ENCODE peak calls at places on chromosomes 2 and 18, in nine cellular contexts. H is kidney epithelial cell, O is PC-3, A is upper lobe of right lung, S is cardiac muscle cell, M is fibroblast of the aortic adventitia, K is mesendoderm, G is astrocyte of the spinal cord, Y is GM12865. X is an unnamed sample.

GRCh38 chr2:116510117-116510671 is 1304.3 kb upstream of the DDX18 start:
- DNase-seq in H (no peak), O (peak), A (no peak), S (peak), M (no peak), K (peak), G (peak), Y (peak), X (peak)

GRCh38 chr2:26617259-26618083 is 23.7 kb downstream of the CIB4 start:
- DNase-seq in H (no peak), O (no peak), A (peak), S (no peak), M (no peak), K (no peak), G (no peak), Y (no peak), X (no peak)

GRCh38 chr2:165793779-165794519 is at the start of gene GALNT3:
- DNase-seq in H (no peak), O (peak), A (peak), S (peak), M (no peak), K (peak), G (no peak), Y (peak), X (peak)

GRCh38 chr2:39871291-39871761 is 92.3 kb upstream of the THUMPD2 start:
- DNase-seq in H (peak), O (peak), A (no peak), S (no peak), M (peak), K (no peak), G (peak), Y (no peak), X (no peak)

GRCh38 chr2:6310186-6310909 is 555.4 kb downstream of the CMPK2 start:
- DNase-seq in H (no peak), O (no peak), A (no peak), S (no peak), M (no peak), K (no peak), G (no peak), Y (no peak), X (no peak)

GRCh38 chr2:164711246-164712138 is 90.2 kb upstream of the GRB14 start:
- DNase-seq in H (peak), O (peak), A (no peak), S (no peak), M (no peak), K (no peak), G (no peak), Y (no peak), X (no peak)

GRCh38 chr2:47205576-47206141 is 50.6 kb upstream of the STPG4 start:
- DNase-seq in H (no peak), O (no peak), A (no peak), S (peak), M (peak), K (peak), G (no peak), Y (no peak), X (no peak)

GRCh38 chr18:62954341-62954740 is 239.0 kb downstream of the PHLPP1 start:
- DNase-seq in H (no peak), O (peak), A (no peak), S (no peak), M (peak), K (no peak), G (peak), Y (no peak), X (no peak)

GRCh38 chr2:4516362-4516761 is 813.0 kb downstream of the DCDC2C start:
- DNase-seq in H (no peak), O (no peak), A (no peak), S (no peak), M (no peak), K (no peak), G (no peak), Y (no peak), X (no peak)

GRCh38 chr2:55147041-55147440 is 85.1 kb downstream of the CLHC1 start:
- DNase-seq in H (no peak), O (no peak), A (no peak), S (no peak), M (no peak), K (no peak), G (no peak), Y (no peak), X (no peak)

GRCh38 chr2:69188174-69188900 is 175.4 kb downstream of the ANTXR1 start:
- DNase-seq in H (no peak), O (no peak), A (no peak), S (peak), M (no peak), K (no peak), G (no peak), Y (no peak), X (no peak)

DNA sequence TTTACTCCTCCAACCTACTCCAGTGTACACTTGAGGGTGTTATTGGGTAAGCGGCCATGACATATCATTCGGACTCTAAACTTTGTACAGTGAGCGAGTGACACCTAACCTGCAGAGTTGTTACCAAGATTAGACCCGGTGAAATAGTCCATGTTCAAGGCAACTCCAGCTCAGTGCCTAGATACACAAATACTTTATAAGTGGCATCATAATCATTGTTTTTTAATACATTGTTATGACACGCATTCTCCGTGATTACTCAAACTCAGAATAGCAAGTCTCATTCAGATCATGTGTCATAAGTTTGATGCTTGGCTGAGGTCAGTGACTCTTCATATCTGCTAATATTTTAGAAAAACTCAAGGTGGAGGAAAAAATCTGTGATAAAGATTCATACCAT is 597.8 kb downstream of the DCC start:
- DNase-seq in H (no peak), O (peak), A (no peak), S (no peak), M (no peak), K (no peak), G (no peak), Y (no peak), X (no peak)
- H3K4me3 ChIP-seq in H (no peak), O (no peak), A (no peak), S (no peak), M (no peak), K (no peak), G (no peak), Y (no peak), X (no peak)

DNA sequence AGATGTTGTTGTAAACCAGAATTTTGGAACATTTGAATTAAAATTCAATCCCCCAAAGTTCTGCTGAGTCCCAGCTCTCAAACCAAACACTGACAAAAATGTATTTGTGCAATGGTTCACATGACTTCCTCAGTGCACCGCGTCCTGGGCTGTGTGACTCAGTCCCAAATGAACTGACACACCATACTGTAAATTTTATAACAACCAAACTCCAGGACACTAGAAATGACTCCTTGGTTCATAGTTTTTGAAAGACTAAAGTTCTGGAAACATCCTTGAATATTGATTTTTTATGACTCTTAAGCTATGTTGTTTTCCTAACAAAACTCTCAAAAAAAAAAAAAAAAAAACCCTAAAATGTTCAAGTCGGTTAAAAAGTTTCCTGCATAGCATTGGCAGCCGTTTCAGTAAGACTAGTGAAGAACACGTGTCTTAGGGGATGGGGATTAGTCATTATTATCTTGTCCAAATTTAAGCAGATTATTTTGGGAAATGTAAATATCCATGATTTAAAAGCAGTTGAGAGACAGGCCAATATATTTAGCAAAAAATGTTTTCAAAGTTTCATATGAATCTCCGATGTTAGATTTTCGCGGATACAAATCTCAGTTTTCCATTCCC is 282.1 kb upstream of the TCF4 start:
- DNase-seq in H (no peak), O (peak), A (no peak), S (no peak), M (peak), K (no peak), G (peak), Y (no peak), X (no peak)
- H3K4me3 ChIP-seq in H (no peak), O (no peak), A (no peak), S (no peak), M (no peak), K (no peak), G (no peak), Y (no peak), X (no peak)

DNA sequence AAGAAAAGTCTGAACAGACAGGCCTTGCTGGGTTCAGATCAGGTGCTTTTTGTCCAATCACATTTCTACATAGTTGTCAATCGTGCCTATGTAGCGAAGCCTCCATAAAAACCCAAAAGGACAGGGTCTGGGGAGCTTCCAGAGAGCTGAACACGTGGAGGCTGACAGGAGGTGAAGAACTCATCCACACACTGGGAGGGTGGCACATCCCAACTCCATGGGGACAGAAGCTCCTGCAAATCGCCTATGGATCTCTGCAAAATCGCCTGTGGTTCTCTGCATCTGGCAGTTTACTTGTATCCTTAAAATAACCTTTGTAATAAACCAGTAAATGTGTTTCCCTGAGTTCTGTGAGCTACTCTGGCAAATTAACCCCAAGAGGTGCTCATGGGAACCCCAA is 12.4 kb downstream of the ALPK2 start:
- DNase-seq in H (no peak), O (no peak), A (no peak), S (no peak), M (no peak), K (no peak), G (no peak), Y (no peak), X (no peak)
- H3K4me3 ChIP-seq in H (no peak), O (no peak), A (no peak), S (no peak), M (no peak), K (no peak), G (no peak), Y (no peak), X (no peak)

GRCh38 chr2:160325413-160325812 is 125.3 kb upstream of the ITGB6 start:
- DNase-seq in H (no peak), O (no peak), A (no peak), S (no peak), M (no peak), K (no peak), G (no peak), Y (no peak), X (no peak)
- H3K4me3 ChIP-seq in H (no peak), O (no peak), A (no peak), S (no peak), M (no peak), K (no peak), G (no peak), Y (no peak), X (no peak)

GRCh38 chr2:73212448-73213176 is 1.4 kb upstream of the SMYD5 start:
- DNase-seq in H (no peak), O (peak), A (peak), S (peak), M (peak), K (peak), G (peak), Y (peak), X (peak)
- H3K4me3 ChIP-seq in H (no peak), O (no peak), A (no peak), S (no peak), M (no peak), K (no peak), G (no peak), Y (no peak), X (no peak)

GRCh38 chr18:49788327-49788908 is 24.9 kb downstream of the ACAA2 start:
- DNase-seq in H (no peak), O (peak), A (no peak), S (no peak), M (no peak), K (no peak), G (peak), Y (peak), X (no peak)
- H3K4me3 ChIP-seq in H (no peak), O (peak), A (peak), S (no peak), M (no peak), K (no peak), G (no peak), Y (no peak), X (no peak)

DNA sequence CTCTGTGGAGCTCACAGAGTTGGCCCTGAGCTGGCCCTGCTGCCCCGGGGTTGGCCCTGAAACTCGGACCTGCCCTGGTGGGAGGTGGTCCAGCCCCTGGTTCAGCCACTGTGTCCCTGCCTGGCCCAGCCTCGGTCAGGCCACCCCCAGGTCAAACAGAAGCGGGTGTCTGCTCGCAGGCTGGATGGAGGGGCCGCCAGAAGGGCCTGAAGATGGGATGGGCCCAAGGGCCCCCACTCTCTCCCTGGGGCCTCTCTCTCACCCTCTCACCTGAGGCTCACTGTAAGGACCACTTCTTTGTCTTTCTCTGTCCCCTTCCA is 25.1 kb upstream of the B3GNT7 start:
- DNase-seq in H (no peak), O (no peak), A (no peak), S (no peak), M (no peak), K (no peak), G (no peak), Y (no peak), X (no peak)
- H3K4me3 ChIP-seq in H (no peak), O (no peak), A (no peak), S (no peak), M (no peak), K (no peak), G (no peak), Y (no peak), X (no peak)

X was measured in LNCaP clone FGC.